ENCODE peak calls at places on chromosomes 7 and 10, in four cellular contexts. L is astrocyte, X is Karpas-422, A is HCT116. G is an unnamed sample.

GRCh38 chr7:103148131-103148993 is 537 bp downstream of the NAPEPLD start:
- DNase-seq in L (no peak), X (peak), A (no peak), G (peak)

GRCh38 chr10:48655426-48656240 is 29.0 kb upstream of the WDFY4 start:
- DNase-seq in L (peak), X (peak), A (no peak), G (peak)

GRCh38 chr7:39589323-39590111 is 23.3 kb downstream of the YAE1 start:
- DNase-seq in L (peak), X (no peak), A (peak), G (no peak)

GRCh38 chr7:31603076-31603475 is 83.9 kb upstream of the PPP1R17 start:
- DNase-seq in L (peak), X (no peak), A (no peak), G (no peak)

GRCh38 chr10:25682203-25682950 is 251.7 kb upstream of the MYO3A start:
- DNase-seq in L (peak), X (no peak), A (no peak), G (no peak)

GRCh38 chr7:148472406-148472805 is 118.2 kb upstream of the C7orf33 start:
- DNase-seq in L (no peak), X (no peak), A (no peak), G (no peak)

GRCh38 chr10:60114765-60115586 is 208.6 kb upstream of the CCDC6 start:
- DNase-seq in L (peak), X (peak), A (peak), G (peak)

GRCh38 chr7:41874206-41874770 is 171.4 kb upstream of the INHBA start:
- DNase-seq in L (no peak), X (no peak), A (no peak), G (no peak)

GRCh38 chr10:127085957-127086356 is 110.4 kb downstream of the INSYN2A start:
- DNase-seq in L (no peak), X (no peak), A (no peak), G (no peak)

GRCh38 chr10:89395141-89395540 is 2.7 kb downstream of the IFIT1 start:
- DNase-seq in L (no peak), X (no peak), A (no peak), G (peak)

GRCh38 chr10:89390875-89391576 is 1.4 kb upstream of the IFIT1 start:
- DNase-seq in L (no peak), X (no peak), A (no peak), G (peak)

GRCh38 chr10:89393898-89394297 is 1.5 kb downstream of the IFIT1 start:
- DNase-seq in L (no peak), X (no peak), A (no peak), G (peak)

GRCh38 chr10:89391882-89392756 is at the start of gene IFIT1:
- DNase-seq in L (peak), X (no peak), A (peak), G (peak)

GRCh38 chr10:89392974-89393373 is 551 bp downstream of the IFIT1 start:
- DNase-seq in L (peak), X (no peak), A (no peak), G (peak)
- H3K9ac ChIP-seq in L (peak), X (peak), A (no peak), G (no peak)

GRCh38 chr7:116953727-116954442 is 584 bp downstream of the ST7 start:
- DNase-seq in L (peak), X (peak), A (peak), G (peak)

GRCh38 chr7:116953372-116953726 is at the start of gene ST7:
- DNase-seq in L (peak), X (peak), A (peak), G (peak)

GRCh38 chr7:116955801-116956514 is 2.7 kb downstream of the ST7 start:
- DNase-seq in L (peak), X (no peak), A (no peak), G (no peak)

GRCh38 chr7:116955340-116955739 is 2.0 kb downstream of the ST7 start:
- DNase-seq in L (no peak), X (no peak), A (no peak), G (no peak)

DNA sequence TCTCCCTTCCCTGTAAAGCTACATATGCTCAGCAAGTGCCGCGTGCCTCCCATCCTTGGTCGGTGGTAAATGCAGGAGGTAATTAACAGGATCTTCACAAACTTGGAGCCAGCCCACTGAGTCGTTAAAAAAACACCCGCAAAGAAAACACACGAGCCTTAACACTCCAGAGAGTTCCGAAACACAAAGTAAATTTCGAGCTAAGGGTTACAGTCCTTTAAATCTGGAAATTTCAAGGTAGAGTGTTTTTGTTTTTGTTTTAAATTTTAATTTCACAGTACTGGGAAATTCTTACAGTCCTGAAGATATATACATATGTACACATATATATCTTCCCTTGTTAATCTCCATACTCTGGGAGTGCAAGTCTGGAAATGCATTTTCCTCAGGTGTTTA is 1.1 kb downstream of the ST7 start:
- DNase-seq in L (no peak), X (no peak), A (no peak), G (no peak)
- H3K9ac ChIP-seq in L (peak), X (peak), A (peak), G (peak)

GRCh38 chr10:95287281-95287680 is 3.5 kb downstream of the PDLIM1 start:
- DNase-seq in L (no peak), X (no peak), A (no peak), G (no peak)
- H3K9ac ChIP-seq in L (no peak), X (no peak), A (no peak), G (no peak)

DNA sequence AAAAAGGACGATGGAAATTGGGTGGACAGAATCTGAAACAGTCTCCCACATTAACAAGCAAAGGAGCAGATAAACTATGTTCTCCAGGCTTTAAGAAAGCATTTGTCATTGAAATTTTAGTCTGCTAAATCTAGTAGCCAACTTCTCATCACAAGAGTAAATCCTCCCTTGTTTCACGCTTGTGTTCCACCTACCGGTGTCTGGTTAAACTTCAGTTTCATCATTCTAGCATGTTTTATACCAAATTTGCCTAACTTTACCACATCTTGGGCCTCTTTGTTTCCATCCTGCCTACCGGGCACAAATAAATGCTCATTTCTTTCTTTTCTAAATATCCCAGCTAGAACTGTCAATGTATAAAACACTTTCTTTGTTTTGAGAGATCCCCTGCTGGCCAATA is 5.8 kb downstream of the LIPA start:
- DNase-seq in L (no peak), X (peak), A (no peak), G (no peak)
- H3K9ac ChIP-seq in L (no peak), X (no peak), A (no peak), G (no peak)

G was measured in colonic mucosa.